ENCODE peak calls at places on chromosomes 12 and 14, in nine cellular contexts. Q is lower leg skin, T is stomach, N is A549, V is Peyer's patch, C is IMR-90, X is ovary, O is heart left ventricle, Y is body of pancreas. R is an unnamed sample.

GRCh38 chr14:94555991-94556390 is 5.3 kb upstream of the SERPINA4 start:
- DNase-seq in X (no peak), N (no peak), T (no peak), Y (no peak), O (no peak), C (no peak), V (no peak), Q (no peak), R (no peak)

GRCh38 chr14:104844306-104845032 is 20.6 kb upstream of the CEP170B start:
- DNase-seq in N (no peak), O (no peak), C (no peak), X (no peak), Q (no peak), Y (no peak), V (no peak), T (no peak), R (no peak)

GRCh38 chr12:49706351-49707126 is 666 bp downstream of the FMNL3 start:
- DNase-seq in C (peak), O (peak), X (peak), T (peak), N (no peak), Q (peak), Y (peak), V (peak), R (peak)

GRCh38 chr12:97960225-97960624 is 497.6 kb downstream of the RMST start:
- DNase-seq in T (no peak), C (no peak), X (no peak), V (no peak), Q (no peak), O (no peak), N (no peak), Y (no peak), R (no peak)

GRCh38 chr12:12513416-12514006 is 49.2 kb downstream of the DUSP16 start:
- DNase-seq in X (no peak), O (no peak), Y (no peak), C (no peak), N (no peak), Q (no peak), T (no peak), V (no peak), R (no peak)

GRCh38 chr12:131129839-131130238 is 176.1 kb downstream of the ADGRD1 start:
- DNase-seq in X (peak), Q (no peak), V (no peak), N (no peak), O (peak), T (no peak), C (no peak), Y (no peak), R (peak)

GRCh38 chr14:83467811-83468210 is 1934.2 kb upstream of the SEL1L start:
- DNase-seq in C (peak), Y (no peak), Q (no peak), X (no peak), O (no peak), T (no peak), V (no peak), N (no peak), R (no peak)

GRCh38 chr12:113854385-113855136 is 111.6 kb downstream of the RBM19 start:
- DNase-seq in O (peak), N (no peak), T (no peak), Y (peak), V (no peak), C (no peak), Q (no peak), X (no peak), R (no peak)

GRCh38 chr14:93214598-93214997 is 7.5 kb downstream of the UBR7 start:
- DNase-seq in X (no peak), T (no peak), Y (no peak), C (no peak), N (no peak), O (no peak), Q (no peak), V (no peak), R (no peak)

GRCh38 chr14:101196795-101197590 is 293.5 kb upstream of the RTL1 start:
- DNase-seq in V (no peak), N (no peak), X (no peak), O (no peak), Q (no peak), C (no peak), T (peak), Y (no peak), R (peak)

GRCh38 chr12:132003846-132004245 is 54.1 kb downstream of the EP400 start:
- DNase-seq in V (no peak), O (no peak), X (no peak), Q (no peak), C (peak), T (no peak), N (no peak), Y (no peak), R (no peak)

GRCh38 chr12:10366875-10367274 is 23.0 kb downstream of the KLRK1 start:
- DNase-seq in V (no peak), Q (no peak), C (no peak), X (no peak), N (no peak), T (no peak), Y (no peak), O (no peak), R (no peak)

GRCh38 chr12:20361416-20361815 is 6.9 kb upstream of the PDE3A start:
- DNase-seq in O (no peak), Q (no peak), V (no peak), N (no peak), C (no peak), T (no peak), Y (no peak), X (no peak), R (no peak)

GRCh38 chr12:32983968-32984367 is 87.4 kb upstream of the PKP2 start:
- DNase-seq in Y (no peak), X (no peak), T (no peak), O (no peak), N (no peak), Q (no peak), C (no peak), V (no peak), R (no peak)

GRCh38 chr14:51119411-51120051 is 24.6 kb upstream of the TRIM9 start:
- DNase-seq in Q (no peak), N (no peak), Y (no peak), V (no peak), T (no peak), O (no peak), X (no peak), C (no peak), R (no peak)

GRCh38 chr12:91565246-91565645 is 382.6 kb upstream of the DCN start:
- DNase-seq in O (no peak), X (no peak), T (no peak), Q (no peak), N (no peak), V (no peak), C (no peak), Y (no peak), R (no peak)

GRCh38 chr14:53152627-53152908 is 555 bp downstream of the DDHD1 start:
- DNase-seq in O (no peak), Y (no peak), V (no peak), Q (no peak), T (no peak), C (no peak), N (no peak), X (no peak), R (no peak)

GRCh38 chr12:42862055-42862454 is 272.5 kb upstream of the PRICKLE1 start:
- DNase-seq in Y (no peak), Q (no peak), C (no peak), N (no peak), V (no peak), X (no peak), T (no peak), O (no peak), R (no peak)

GRCh38 chr12:25734529-25735180 is 181.6 kb upstream of the LMNTD1 start:
- DNase-seq in T (no peak), O (no peak), Y (no peak), X (no peak), Q (no peak), V (no peak), N (no peak), C (no peak), R (no peak)

GRCh38 chr12:62701492-62701891 is 233.5 kb downstream of the PPM1H start:
- DNase-seq in C (no peak), N (no peak), Q (no peak), V (no peak), X (no peak), Y (no peak), O (no peak), T (no peak), R (no peak)

GRCh38 chr12:4086481-4086880 is 187.1 kb upstream of the CCND2 start:
- DNase-seq in X (no peak), C (no peak), N (no peak), Y (no peak), T (no peak), V (no peak), Q (no peak), O (no peak), R (no peak)

GRCh38 chr14:97298331-97298730 is 501.1 kb downstream of the VRK1 start:
- DNase-seq in N (no peak), T (no peak), Y (no peak), Q (no peak), O (no peak), C (no peak), V (no peak), X (no peak), R (no peak)

GRCh38 chr14:103840016-103840415 is 7.4 kb downstream of the PPP1R13B start:
- DNase-seq in N (no peak), Q (no peak), X (no peak), T (no peak), V (no peak), Y (no peak), O (no peak), C (no peak), R (no peak)

GRCh38 chr12:9064815-9065606 is 50.7 kb downstream of the A2M start:
- DNase-seq in V (peak), N (peak), X (peak), T (peak), C (no peak), O (peak), Q (peak), Y (peak), R (peak)
- TF ChIP-seq POLR2A in V (peak), N (peak), X (peak), T (peak), C (no peak), O (peak), Q (no peak), Y (peak), R (peak)

DNA sequence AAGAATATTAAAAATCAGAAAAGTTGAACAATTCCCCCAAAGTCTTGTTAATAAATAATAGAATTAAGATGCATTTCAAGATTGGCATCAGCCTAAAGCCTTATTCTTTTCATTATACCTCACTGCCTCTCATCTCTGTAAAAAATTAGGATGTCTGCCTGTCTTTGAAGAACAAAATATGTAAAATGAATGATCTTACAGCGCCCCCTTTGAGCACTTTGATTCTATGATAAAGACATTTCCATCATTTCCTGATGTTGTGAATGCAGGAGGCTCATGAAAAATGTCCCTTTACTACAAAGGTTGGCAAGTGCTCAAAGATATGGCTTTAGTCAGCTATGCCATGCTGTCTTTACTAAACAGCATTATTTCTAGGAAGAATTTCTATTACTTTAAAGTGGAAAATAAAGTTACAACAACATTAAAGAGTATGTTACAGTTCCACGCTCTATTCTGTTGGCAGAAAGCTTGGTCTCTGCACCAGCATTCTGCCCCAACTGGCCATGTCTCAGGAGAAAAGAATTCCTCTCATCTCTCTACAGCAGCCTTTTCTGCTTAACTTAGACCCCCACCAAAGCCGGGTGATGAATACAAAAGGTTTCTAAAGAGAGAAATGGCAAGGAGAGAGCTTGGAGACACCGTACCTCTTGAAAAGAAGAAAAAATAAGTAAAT is 95.1 kb downstream of the LLPH start:
- DNase-seq in Q (no peak), X (no peak), T (no peak), V (no peak), N (peak), Y (no peak), O (no peak), C (peak), R (no peak)
- TF ChIP-seq CTCF in Q (no peak), X (no peak), T (no peak), V (no peak), N (peak), Y (no peak), O (peak), C (peak), R (no peak)

GRCh38 chr14:64215978-64216377 is 78.2 kb downstream of the ESR2 start:
- DNase-seq in O (no peak), N (no peak), X (no peak), Q (no peak), Y (no peak), C (peak), T (no peak), V (no peak), R (no peak)

GRCh38 chr14:64215274-64215673 is 78.9 kb downstream of the ESR2 start:
- DNase-seq in V (no peak), C (no peak), X (no peak), N (no peak), Q (no peak), O (no peak), Y (no peak), T (no peak), R (peak)

GRCh38 chr14:64213079-64213478 is 81.1 kb downstream of the ESR2 start:
- DNase-seq in T (no peak), X (no peak), N (no peak), Q (no peak), Y (no peak), V (no peak), C (peak), O (no peak), R (no peak)

GRCh38 chr14:64212666-64213065 is 81.5 kb downstream of the ESR2 start:
- DNase-seq in V (no peak), O (no peak), C (peak), Y (no peak), T (no peak), X (no peak), Q (no peak), N (no peak), R (no peak)

GRCh38 chr14:64213853-64214570 is 80.2 kb downstream of the ESR2 start:
- DNase-seq in Y (no peak), C (no peak), Q (no peak), T (no peak), O (no peak), X (peak), V (no peak), N (no peak), R (peak)
- TF ChIP-seq POLR2A in Y (no peak), C (no peak), Q (no peak), T (no peak), O (no peak), X (no peak), V (no peak), N (no peak), R (peak)

GRCh38 chr14:68878908-68879307 is 86.0 kb upstream of the ZFP36L1 start:
- DNase-seq in V (no peak), C (no peak), Y (no peak), T (no peak), Q (no peak), X (no peak), O (no peak), N (no peak), R (no peak)

GRCh38 chr14:68877993-68878575 is 85.2 kb upstream of the ZFP36L1 start:
- DNase-seq in Q (no peak), O (no peak), Y (no peak), C (no peak), T (no peak), V (no peak), N (no peak), X (no peak), R (no peak)

GRCh38 chr14:68874746-68875155 is 81.9 kb upstream of the ZFP36L1 start:
- DNase-seq in Q (no peak), X (no peak), V (no peak), C (no peak), Y (no peak), O (no peak), T (no peak), N (no peak), R (no peak)

GRCh38 chr14:68879321-68879781 is 86.5 kb upstream of the ZFP36L1 start:
- DNase-seq in T (no peak), Q (no peak), O (no peak), V (no peak), C (no peak), Y (no peak), N (no peak), X (no peak), R (no peak)

GRCh38 chr14:68876976-68877375 is 84.1 kb upstream of the ZFP36L1 start:
- DNase-seq in N (no peak), T (no peak), O (no peak), Y (no peak), X (no peak), Q (no peak), V (no peak), C (no peak), R (no peak)
- TF ChIP-seq CTCF in N (no peak), T (no peak), O (no peak), Y (no peak), X (no peak), Q (no peak), V (no peak), C (no peak), R (no peak)

GRCh38 chr14:102510616-102511520 is 1.3 kb upstream of the ANKRD9 start:
- DNase-seq in T (peak), O (no peak), N (no peak), Q (peak), X (no peak), C (no peak), Y (peak), V (peak), R (no peak)
- TF ChIP-seq POLR2A in T (no peak), O (no peak), N (no peak), Q (no peak), X (no peak), C (no peak), Y (no peak), V (peak), R (no peak)

GRCh38 chr12:109130297-109130696 is 13.9 kb downstream of the ACACB start:
- DNase-seq in Q (no peak), T (no peak), O (no peak), X (no peak), V (no peak), N (no peak), C (no peak), Y (no peak), R (no peak)

GRCh38 chr12:109137055-109137454 is 20.7 kb downstream of the ACACB start:
- DNase-seq in Q (no peak), Y (no peak), T (no peak), N (no peak), X (no peak), O (no peak), C (no peak), V (no peak), R (no peak)

GRCh38 chr12:109130755-109131521 is 14.6 kb downstream of the ACACB start:
- DNase-seq in V (no peak), X (no peak), O (peak), Y (peak), C (no peak), T (peak), N (no peak), Q (no peak), R (peak)

GRCh38 chr12:109131522-109132050 is 15.2 kb downstream of the ACACB start:
- DNase-seq in Y (peak), V (no peak), C (no peak), Q (no peak), X (no peak), T (no peak), O (peak), N (no peak), R (peak)

DNA sequence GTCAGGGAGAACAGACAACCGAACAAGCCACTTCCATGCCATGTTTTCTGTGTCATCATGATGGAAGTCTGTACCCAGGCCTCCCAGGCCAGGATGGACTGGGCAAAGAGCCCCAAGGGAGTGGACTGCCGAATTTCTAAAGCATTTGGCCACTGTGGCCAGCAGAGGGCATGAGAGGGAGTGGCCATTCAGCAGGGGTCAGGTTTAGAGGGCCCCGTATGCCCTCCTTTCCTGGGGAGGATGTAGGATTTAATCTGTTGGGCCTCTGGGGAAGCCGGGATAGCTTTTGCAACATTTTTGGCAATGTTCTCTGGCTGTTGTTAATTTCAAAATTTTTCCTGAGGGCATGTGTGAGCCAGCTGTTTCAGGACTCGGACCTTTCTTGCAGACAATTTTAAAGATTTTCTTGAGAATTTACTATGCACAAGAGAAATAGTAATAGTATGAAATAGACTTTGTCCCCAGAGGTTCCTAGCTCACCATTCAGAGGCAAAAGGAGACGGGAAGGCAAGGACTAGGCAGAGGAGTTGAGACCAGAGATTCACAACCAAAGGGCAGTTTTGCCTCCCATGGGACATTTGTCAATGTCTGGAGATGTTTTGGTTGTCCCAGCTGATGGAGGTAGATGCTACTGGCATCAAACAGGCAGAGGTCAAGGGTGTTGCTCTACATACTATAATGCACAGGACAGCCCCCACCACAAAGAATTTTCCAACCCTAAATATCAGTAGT is 18.0 kb downstream of the ACACB start:
- DNase-seq in O (no peak), C (no peak), Q (no peak), T (peak), Y (peak), X (no peak), N (peak), V (no peak), R (peak)
- TF ChIP-seq CTCF in O (peak), C (peak), Q (no peak), T (peak), Y (peak), X (no peak), N (peak), V (peak), R (peak)

R was measured in adrenal gland.